ENCODE peak calls at places on chromosomes 16 and 17, in six cellular contexts. K is AG04450, B is H1, S is AG09309, H is AG10803, N is thoracic aorta. U is an unnamed sample.

GRCh38 chr16:49651980-49652379 is 203.9 kb downstream of the ZNF423 start:
- DNase-seq in B (no peak), S (no peak), H (no peak), N (no peak), K (no peak), U (no peak)

GRCh38 chr16:50747206-50747956 is 5.5 kb downstream of the CYLD start:
- DNase-seq in H (no peak), N (no peak), K (no peak), S (no peak), B (no peak), U (no peak)

GRCh38 chr16:86926695-86927094 is 348.3 kb downstream of the FOXL1 start:
- DNase-seq in N (no peak), S (no peak), K (no peak), B (no peak), H (no peak), U (no peak)

GRCh38 chr17:1592751-1593629 is 30.4 kb upstream of the PITPNA start:
- DNase-seq in N (no peak), K (no peak), H (no peak), B (no peak), S (no peak), U (no peak)

GRCh38 chr16:11015607-11016006 is 71.2 kb downstream of the CLEC16A start:
- DNase-seq in S (no peak), H (no peak), N (no peak), B (no peak), K (no peak), U (no peak)

GRCh38 chr17:17303010-17303846 is at the start of gene NT5M:
- DNase-seq in B (no peak), N (peak), H (peak), K (no peak), S (no peak), U (no peak)

GRCh38 chr17:6497496-6498221 is 53.4 kb downstream of the PIMREG start:
- DNase-seq in S (no peak), N (no peak), H (no peak), K (no peak), B (no peak), U (no peak)

GRCh38 chr16:89162314-89162713 is 9.2 kb upstream of the CDH15 start:
- DNase-seq in K (no peak), N (no peak), S (no peak), H (no peak), B (no peak), U (no peak)

GRCh38 chr16:70795513-70795912 is 5.4 kb downstream of the VAC14 start:
- DNase-seq in N (no peak), H (no peak), S (no peak), B (no peak), K (no peak), U (no peak)

GRCh38 chr17:40530988-40531971 is 29.9 kb upstream of the TNS4 start:
- DNase-seq in S (no peak), K (no peak), H (no peak), B (no peak), N (no peak), U (no peak)

GRCh38 chr17:40556884-40557414 is 8.3 kb downstream of the CCR7 start:
- DNase-seq in H (no peak), B (no peak), K (no peak), N (no peak), S (no peak), U (no peak)

GRCh38 chr16:87800497-87800896 is 34.7 kb upstream of the KLHDC4 start:
- DNase-seq in S (no peak), B (no peak), H (no peak), K (no peak), N (no peak), U (no peak)

GRCh38 chr17:63596856-63597557 is 3.7 kb upstream of the TACO1 start:
- DNase-seq in K (no peak), H (no peak), N (no peak), S (no peak), B (no peak), U (no peak)

GRCh38 chr16:56667581-56668571 is at the start of gene MT1G:
- DNase-seq in S (no peak), B (no peak), H (no peak), K (no peak), N (no peak), U (no peak)

GRCh38 chr17:66855204-66855603 is 20.3 kb downstream of the CACNG5 start:
- DNase-seq in K (no peak), H (no peak), B (peak), S (no peak), N (no peak), U (no peak)

GRCh38 chr17:78111727-78112507 is 16.6 kb downstream of the TMC6 start:
- DNase-seq in K (no peak), H (no peak), S (no peak), N (no peak), B (no peak), U (no peak)

GRCh38 chr17:72646176-72646575 is 446.3 kb downstream of the SLC39A11 start:
- DNase-seq in K (no peak), B (no peak), S (no peak), H (no peak), N (no peak), U (no peak)

GRCh38 chr17:5694507-5694906 is 110.2 kb upstream of the NLRP1 start:
- DNase-seq in N (no peak), S (no peak), K (no peak), H (no peak), B (no peak), U (no peak)

GRCh38 chr17:20954794-20955193 is 88.0 kb downstream of the USP22 start:
- DNase-seq in K (no peak), N (no peak), H (no peak), S (no peak), B (no peak), U (no peak)

GRCh38 chr16:85625053-85625452 is 11.9 kb downstream of the GSE1 start:
- DNase-seq in H (no peak), N (no peak), S (no peak), K (no peak), B (no peak), U (no peak)

GRCh38 chr17:4147751-4148310 is 4.8 kb downstream of the CYB5D2 start:
- DNase-seq in B (no peak), H (peak), S (no peak), N (no peak), K (no peak), U (no peak)

GRCh38 chr16:74563828-74564263 is 43.1 kb downstream of the GLG1 start:
- DNase-seq in B (no peak), S (no peak), H (peak), N (peak), K (no peak), U (no peak)

GRCh38 chr17:66441012-66441703 is 138.7 kb downstream of the PRKCA start:
- DNase-seq in K (no peak), B (no peak), N (no peak), S (no peak), H (no peak), U (no peak)

GRCh38 chr16:81716478-81717210 is 62.4 kb upstream of the PLCG2 start:
- DNase-seq in N (no peak), H (no peak), K (no peak), B (no peak), S (no peak), U (no peak)

GRCh38 chr16:12406840-12407690 is 396.6 kb downstream of the CPPED1 start:
- DNase-seq in N (no peak), S (no peak), B (no peak), H (peak), K (no peak), U (peak)

GRCh38 chr16:71854369-71854948 is 8.7 kb downstream of the ATXN1L start:
- DNase-seq in S (no peak), K (no peak), B (no peak), H (no peak), N (no peak), U (no peak)

GRCh38 chr17:60641810-60642220 is 35.8 kb upstream of the BCAS3 start:
- DNase-seq in S (peak), K (peak), N (no peak), H (peak), B (peak), U (peak)

GRCh38 chr17:77470800-77471733 is 330.3 kb downstream of the SEC14L1 start:
- DNase-seq in N (no peak), H (no peak), S (no peak), B (no peak), K (no peak), U (no peak)

GRCh38 chr16:88504489-88505404 is 51.7 kb downstream of the ZFPM1 start:
- DNase-seq in K (no peak), N (no peak), S (no peak), B (no peak), H (no peak), U (no peak)

GRCh38 chr17:77396610-77397009 is 255.8 kb downstream of the SEC14L1 start:
- DNase-seq in S (no peak), N (no peak), B (no peak), K (no peak), H (peak), U (no peak)

GRCh38 chr17:67891481-67892119 is 66.3 kb downstream of the BPTF start:
- DNase-seq in K (peak), S (peak), B (no peak), H (peak), N (no peak), U (no peak)

GRCh38 chr17:2102931-2103398 is 48.1 kb downstream of the HIC1 start:
- DNase-seq in H (peak), K (no peak), B (no peak), S (no peak), N (no peak), U (no peak)

GRCh38 chr17:66684716-66685115 is 150.2 kb upstream of the CACNG5 start:
- DNase-seq in H (peak), S (no peak), B (no peak), N (no peak), K (no peak), U (no peak)

GRCh38 chr16:29141586-29142324 is 156.9 kb downstream of the LAT start:
- DNase-seq in S (no peak), K (no peak), H (no peak), N (no peak), B (no peak), U (no peak)

GRCh38 chr17:10754861-10755591 is 25.2 kb upstream of the TMEM220 start:
- DNase-seq in S (no peak), B (no peak), K (no peak), N (no peak), H (no peak), U (no peak)

GRCh38 chr16:23074423-23074822 is 74.8 kb downstream of the USP31 start:
- DNase-seq in B (no peak), H (no peak), N (no peak), S (no peak), K (no peak), U (no peak)

GRCh38 chr16:82735176-82735575 is 108.4 kb downstream of the CDH13 start:
- DNase-seq in N (no peak), K (no peak), H (peak), S (no peak), B (no peak), U (no peak)
- H3K4me3 ChIP-seq in N (peak), K (no peak), H (no peak), S (no peak), B (no peak), U (no peak)

DNA sequence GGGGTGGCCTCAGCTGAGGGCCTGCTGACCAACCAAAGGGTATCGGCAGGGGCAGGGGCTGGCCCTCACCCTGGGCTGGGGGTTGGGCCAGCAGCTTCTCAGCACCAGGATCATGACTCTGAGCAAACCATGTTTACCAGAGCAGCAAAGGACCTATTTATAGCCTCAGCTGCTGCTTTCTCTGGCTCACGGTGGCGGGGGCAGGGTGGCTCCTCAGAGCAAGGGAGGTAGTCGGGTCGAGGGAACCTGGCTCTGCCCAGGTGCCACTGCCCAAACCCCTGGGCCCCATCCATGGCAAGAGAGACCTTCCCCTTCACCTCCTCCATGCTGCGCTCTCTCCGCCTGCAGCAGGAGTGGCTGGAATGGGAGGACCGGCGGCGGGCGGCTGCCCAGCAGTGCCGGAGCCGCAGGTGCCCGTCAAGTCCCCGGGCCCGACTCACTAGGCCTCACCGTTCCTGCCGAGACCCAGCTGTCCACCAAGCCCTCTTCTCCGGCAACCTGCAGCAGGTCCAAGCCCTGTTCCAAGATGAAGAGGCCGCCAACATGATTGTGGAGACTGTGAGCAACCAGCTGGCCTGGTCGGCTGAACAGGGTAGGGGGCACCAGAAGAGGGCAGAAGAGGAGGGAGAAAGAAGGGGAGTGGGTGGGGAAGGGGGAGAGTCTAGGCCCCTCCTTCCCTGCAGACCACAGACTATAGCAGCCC is at the start of gene ASB16:
- DNase-seq in K (no peak), B (no peak), S (no peak), H (peak), N (no peak), U (no peak)
- H3K4me3 ChIP-seq in K (peak), B (no peak), S (peak), H (peak), N (peak), U (no peak)

GRCh38 chr17:41968676-41969075 is 2.1 kb downstream of the CNP start:
- DNase-seq in B (no peak), N (no peak), K (no peak), S (no peak), H (no peak), U (no peak)
- H3K4me3 ChIP-seq in B (no peak), N (no peak), K (no peak), S (no peak), H (no peak), U (no peak)

GRCh38 chr17:57985675-57985974 is 2.4 kb downstream of the VEZF1 start:
- DNase-seq in S (no peak), B (no peak), N (no peak), K (no peak), H (peak), U (no peak)
- H3K4me3 ChIP-seq in S (no peak), B (no peak), N (peak), K (peak), H (peak), U (peak)

DNA sequence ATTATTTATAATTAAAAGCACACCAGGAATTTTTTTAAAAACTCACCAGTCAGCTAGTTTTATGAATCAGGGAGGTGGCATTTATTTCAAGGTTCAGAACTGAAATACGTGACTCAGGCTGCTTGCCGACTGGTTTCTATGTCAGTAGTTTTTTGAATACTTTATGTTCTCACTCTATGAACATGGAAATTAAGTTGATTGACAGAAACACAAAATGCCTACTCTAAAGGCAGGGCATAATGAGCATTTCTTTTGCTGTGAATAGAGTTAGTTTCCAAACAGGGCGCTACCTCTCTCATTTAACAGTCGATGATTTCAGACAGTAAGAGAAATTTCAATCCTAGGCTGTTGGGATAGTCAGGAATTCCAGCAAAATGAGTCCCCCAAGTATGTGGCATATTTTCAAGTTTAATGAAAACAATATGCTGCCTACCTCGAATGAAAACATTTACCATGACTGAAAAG is 6.7 kb downstream of the HS3ST3B1 start:
- DNase-seq in K (no peak), S (peak), H (peak), N (no peak), B (no peak), U (no peak)
- H3K4me3 ChIP-seq in K (peak), S (peak), H (peak), N (no peak), B (no peak), U (no peak)

GRCh38 chr17:47850373-47850691 is 631 bp downstream of the SP6 start:
- DNase-seq in B (no peak), S (no peak), N (no peak), K (no peak), H (no peak), U (no peak)
- H3K4me3 ChIP-seq in B (peak), S (peak), N (peak), K (peak), H (peak), U (peak)

GRCh38 chr17:38967290-38967738 is at the start of gene FBXO47:
- DNase-seq in B (peak), K (peak), H (peak), N (peak), S (peak), U (no peak)
- H3K4me3 ChIP-seq in B (peak), K (peak), H (peak), N (peak), S (peak), U (peak)

GRCh38 chr17:74751210-74751529 is 2.7 kb downstream of the NHERF1 start:
- DNase-seq in H (no peak), K (no peak), B (no peak), S (no peak), N (no peak), U (no peak)

GRCh38 chr17:74748529-74749261 is at the start of gene NHERF1:
- DNase-seq in S (peak), N (peak), H (peak), B (no peak), K (peak), U (no peak)

GRCh38 chr17:74750039-74750326 is 1.6 kb downstream of the NHERF1 start:
- DNase-seq in B (no peak), S (no peak), N (no peak), K (no peak), H (no peak), U (no peak)

GRCh38 chr17:74749262-74750038 is 1.0 kb downstream of the NHERF1 start:
- DNase-seq in N (no peak), B (no peak), K (no peak), S (no peak), H (no peak), U (no peak)

DNA sequence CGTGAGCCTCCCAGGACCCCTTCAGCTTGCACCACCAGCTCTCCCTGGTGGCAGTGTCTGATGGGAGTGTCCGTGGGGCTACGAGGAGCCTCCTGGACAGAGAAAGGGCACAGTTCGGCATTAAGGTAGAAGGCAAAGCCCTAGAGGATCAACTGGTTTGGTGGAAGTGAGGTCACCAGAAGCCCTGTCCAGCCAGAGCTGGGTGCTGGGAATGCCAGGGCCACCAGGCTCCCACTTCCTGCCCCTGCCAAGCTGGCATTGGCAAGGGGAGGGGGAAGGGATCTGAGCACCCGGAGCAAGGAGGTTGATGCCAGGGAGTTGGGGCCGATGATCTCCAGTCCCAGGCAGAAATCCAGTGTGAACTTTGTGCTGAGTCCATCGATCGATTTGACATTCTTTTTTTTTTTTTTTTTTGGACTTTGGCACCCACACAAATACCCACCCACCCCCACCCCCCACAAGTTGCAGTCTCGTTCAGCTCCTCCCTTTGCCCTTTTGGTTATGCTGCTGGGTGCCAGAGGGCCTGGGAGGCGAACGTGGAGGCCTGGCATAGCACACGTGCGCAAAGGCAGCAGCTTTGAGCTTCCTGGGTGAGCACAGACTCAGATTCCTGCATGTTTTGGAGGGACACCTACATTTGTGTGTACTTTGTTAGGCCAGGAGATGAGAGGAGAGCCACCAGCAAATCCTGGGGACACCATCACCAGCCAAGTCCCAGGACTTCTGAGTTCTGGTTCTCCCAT is 2.1 kb downstream of the NHERF1 start:
- DNase-seq in H (no peak), S (no peak), N (no peak), K (no peak), B (no peak), U (no peak)
- H3K4me3 ChIP-seq in H (peak), S (no peak), N (peak), K (peak), B (peak), U (peak)

U was measured in Panc1.